ENCODE peak calls at places on chromosome 15, in eight cellular contexts. T is T-cell; S is NCI-H524; Y is NB4; R is AG08396; N is DMS153; F is HFF-Myc; B is activated CD8-positive, alpha-beta memory T cell treated with anti-CD3 and anti-CD28 coated beads, Interleukin-2, amount 50 U/mL, for 4 hours. V is an unnamed sample.

GRCh38 chr15:76337739-76338554 is 1.4 kb downstream of the ISL2 start:
- DNase-seq in T (peak; percentile 11), S (peak; percentile 35), Y (peak; percentile 70), R (no peak), N (no peak), F (no peak), B (no peak), V (no peak)

GRCh38 chr15:52717924-52718323 is 38.7 kb upstream of the ATOSA start:
- DNase-seq in T (no peak), S (no peak), Y (no peak), R (no peak), N (no peak), F (no peak), B (no peak), V (no peak)

GRCh38 chr15:68644088-68644904 is 65.5 kb downstream of the CORO2B start:
- DNase-seq in T (no peak), S (no peak), Y (no peak), R (peak; percentile 68), N (no peak), F (peak; percentile 49), B (no peak), V (no peak)

GRCh38 chr15:73079570-73079969 is 27.3 kb downstream of the NEO1 start:
- DNase-seq in T (no peak), S (no peak), Y (no peak), R (no peak), N (no peak), F (no peak), B (no peak), V (no peak)

GRCh38 chr15:80996247-80996646 is 4.5 kb upstream of the TLNRD1 start:
- DNase-seq in T (no peak), S (peak; percentile 8), Y (peak; percentile 67), R (no peak), N (no peak), F (no peak), B (no peak), V (no peak)

GRCh38 chr15:60372756-60373155 is 25.0 kb downstream of the ANXA2 start:
- DNase-seq in T (no peak), S (no peak), Y (no peak), R (no peak), N (no peak), F (no peak), B (no peak), V (no peak)

GRCh38 chr15:67187351-67187854 is 67.1 kb downstream of the AAGAB start:
- DNase-seq in T (no peak), S (no peak), Y (no peak), R (peak; percentile 17), N (no peak), F (no peak), B (no peak), V (no peak)

GRCh38 chr15:78418239-78418638 is 19.8 kb upstream of the IREB2 start:
- DNase-seq in T (no peak), S (no peak), Y (no peak), R (no peak), N (no peak), F (no peak), B (no peak), V (no peak)

GRCh38 chr15:57563416-57563815 is 28.3 kb upstream of the MYZAP start:
- DNase-seq in T (no peak), S (no peak), Y (no peak), R (no peak), N (no peak), F (no peak), B (no peak), V (no peak)

GRCh38 chr15:99631256-99631655 is 65.5 kb downstream of the MEF2A start:
- DNase-seq in T (no peak), S (no peak), Y (peak; percentile 74), R (no peak), N (no peak), F (no peak), B (no peak), V (no peak)

GRCh38 chr15:63350178-63350621 is 31.4 kb downstream of the CA12 start:
- DNase-seq in T (no peak), S (no peak), Y (no peak), R (no peak), N (no peak), F (no peak), B (no peak), V (no peak)

GRCh38 chr15:101028772-101029438 is 109.7 kb downstream of the LRRK1 start:
- DNase-seq in T (no peak), S (no peak), Y (no peak), R (no peak), N (no peak), F (no peak), B (no peak), V (no peak)

GRCh38 chr15:93025625-93025982 is 63.4 kb downstream of the RGMA start:
- DNase-seq in T (no peak), S (no peak), Y (no peak), R (no peak), N (no peak), F (no peak), B (no peak), V (no peak)

GRCh38 chr15:68797589-68798377 is 22.9 kb downstream of the ANP32A start:
- DNase-seq in T (no peak), S (no peak), Y (no peak), R (no peak), N (no peak), F (no peak), B (no peak), V (no peak)

GRCh38 chr15:98983333-98983732 is 24.3 kb downstream of the PGPEP1L start:
- DNase-seq in T (no peak), S (no peak), Y (peak; percentile 93), R (peak; percentile 73), N (no peak), F (peak; percentile 56), B (no peak), V (no peak)

GRCh38 chr15:55915876-55916567 is 77.4 kb downstream of the NEDD4 start:
- DNase-seq in T (no peak), S (no peak), Y (no peak), R (no peak), N (no peak), F (no peak), B (no peak), V (no peak)

GRCh38 chr15:52095597-52096262 is 16.8 kb downstream of the BCL2L10 start:
- DNase-seq in T (no peak), S (no peak), Y (peak; percentile 80), R (peak; percentile 31), N (no peak), F (peak; percentile 87), B (no peak), V (peak; percentile 63)

GRCh38 chr15:43771816-43772215 is 5.0 kb downstream of the ELL3 start:
- DNase-seq in T (no peak), S (no peak), Y (no peak), R (no peak), N (no peak), F (no peak), B (no peak), V (no peak)

GRCh38 chr15:59953392-59953883 is 50.7 kb upstream of the FOXB1 start:
- DNase-seq in T (no peak), S (no peak), Y (no peak), R (no peak), N (peak; percentile 95), F (no peak), B (no peak), V (no peak)

GRCh38 chr15:58490405-58491150 is 58.8 kb downstream of the LIPC start:
- DNase-seq in T (no peak), S (no peak), Y (no peak), R (no peak), N (no peak), F (no peak), B (no peak), V (no peak)

GRCh38 chr15:42808921-42809320 is 72.0 kb upstream of the CDAN1 start:
- DNase-seq in T (no peak), S (no peak), Y (no peak), R (no peak), N (no peak), F (no peak), B (no peak), V (no peak)

GRCh38 chr15:46091860-46092450 is 457.1 kb downstream of the SQOR start:
- DNase-seq in T (no peak), S (peak; percentile 68), Y (peak; percentile 57), R (peak; percentile 14), N (no peak), F (peak; percentile 15), B (no peak), V (no peak)

GRCh38 chr15:100898661-100899462 is 19.2 kb downstream of the ALDH1A3 start:
- DNase-seq in T (no peak), S (no peak), Y (no peak), R (no peak), N (no peak), F (no peak), B (no peak), V (no peak)

GRCh38 chr15:52294881-52295420 is 653 bp downstream of the MYO5C start:
- DNase-seq in T (no peak), S (no peak), Y (no peak), R (no peak), N (no peak), F (no peak), B (no peak), V (no peak)

GRCh38 chr15:23588268-23588667 is 22.8 kb downstream of the MKRN3 start:
- DNase-seq in T (no peak), S (no peak), Y (no peak), R (no peak), N (no peak), F (no peak), B (no peak), V (no peak)

GRCh38 chr15:59165726-59166125 is 40.9 kb upstream of the LDHAL6B start:
- DNase-seq in T (no peak), S (no peak), Y (no peak), R (no peak), N (peak; percentile 68), F (no peak), B (no peak), V (no peak)

GRCh38 chr15:85869124-85869523 is 74.4 kb upstream of the KLHL25 start:
- DNase-seq in T (no peak), S (no peak), Y (no peak), R (no peak), N (no peak), F (no peak), B (no peak), V (no peak)

GRCh38 chr15:90154861-90155626 is 46.1 kb upstream of the SEMA4B start:
- DNase-seq in T (no peak), S (no peak), Y (peak; percentile 92), R (peak; percentile 67), N (peak; percentile 8), F (peak; percentile 39), B (no peak), V (no peak)

GRCh38 chr15:32649336-32649735 is 7.8 kb downstream of the SCG5 start:
- DNase-seq in T (no peak), S (peak; percentile 32), Y (peak; percentile 15), R (peak; percentile 43), N (no peak), F (no peak), B (no peak), V (no peak)

GRCh38 chr15:46872591-46872990 is 844.7 kb upstream of the SEMA6D start:
- DNase-seq in T (no peak), S (no peak), Y (no peak), R (no peak), N (no peak), F (no peak), B (no peak), V (no peak)

GRCh38 chr15:43225201-43225949 is 4.6 kb upstream of the EPB42 start:
- DNase-seq in T (no peak), S (peak; percentile 7), Y (peak; percentile 85), R (peak; percentile 78), N (no peak), F (peak; percentile 31), B (no peak), V (no peak)

GRCh38 chr15:84911879-84912660 is 27.6 kb downstream of the SLC28A1 start:
- DNase-seq in T (no peak), S (no peak), Y (no peak), R (peak; percentile 89), N (no peak), F (peak; percentile 70), B (no peak), V (peak; percentile 94)

GRCh38 chr15:56001476-56002078 is 8.2 kb upstream of the NEDD4 start:
- DNase-seq in T (no peak), S (no peak), Y (no peak), R (no peak), N (no peak), F (no peak), B (no peak), V (no peak)